ENCODE peak calls at places on chromosome 5, in seven cellular contexts. P is HT1080; U is Kasumi-1; E is left cardiac atrium; B is activated CD8-positive, alpha-beta memory T cell treated with anti-CD3 and anti-CD28 coated beads, Interleukin-2, amount 50 U/mL, for 4 hours; Q is non-pigmented ciliary epithelial cell; G is activated CD8-positive, alpha-beta T cell treated with anti-CD3 and anti-CD28 coated beads, Interleukin-2, amount 10 ng/mL, durations not matched to agents 7 days and 5 days. J is an unnamed sample.

GRCh38 chr5:53211799-53212198 is 102.2 kb upstream of the MOCS2 start:
- DNase-seq in B (no peak), U (no peak), P (peak; percentile 99), Q (peak; percentile 20), E (no peak), G (no peak), J (no peak)

GRCh38 chr5:123371575-123372179 is 51.5 kb downstream of the CEP120 start:
- DNase-seq in Q (no peak), B (peak; percentile 33), U (peak; percentile 13), G (no peak), P (peak; percentile 10), E (peak; percentile 55), J (no peak)

GRCh38 chr5:74316064-74316586 is 324.4 kb downstream of the ENC1 start:
- DNase-seq in P (peak; percentile 94), B (no peak), G (no peak), E (no peak), Q (peak; percentile 97), U (no peak), J (peak; percentile 68)

GRCh38 chr5:1203968-1204692 is 2.7 kb downstream of the SLC6A19 start:
- DNase-seq in E (peak; percentile 8), Q (no peak), B (no peak), U (no peak), P (no peak), G (no peak), J (no peak)

GRCh38 chr5:157972579-157972978 is 113.6 kb upstream of the CLINT1 start:
- DNase-seq in P (no peak), G (no peak), B (no peak), Q (no peak), U (no peak), E (no peak), J (no peak)

GRCh38 chr5:7638456-7638855 is 212.5 kb downstream of the CFAP90 start:
- DNase-seq in Q (peak; percentile 11), E (no peak), G (no peak), U (no peak), B (no peak), P (peak; percentile 89), J (no peak)

GRCh38 chr5:167754501-167754941 is 536.9 kb upstream of the WWC1 start:
- DNase-seq in P (peak; percentile 93), Q (peak; percentile 36), G (no peak), B (no peak), U (no peak), E (no peak), J (no peak)

GRCh38 chr5:166499452-166500240 is 1791.8 kb upstream of the WWC1 start:
- DNase-seq in U (no peak), G (no peak), P (peak; percentile 13), E (no peak), Q (no peak), B (no peak), J (no peak)

GRCh38 chr5:66615894-66616293 is 19.7 kb downstream of the MAST4 start:
- DNase-seq in U (no peak), Q (no peak), E (no peak), G (no peak), P (no peak), B (no peak), J (no peak)